ENCODE peak calls at places on chromosomes 4 and X, in seven cellular contexts. One of them, this sample, is unnamed.

GRCh38 chr4:184347251-184348239 is 126.8 kb downstream of the IRF2 start:
- DNase-seq in lung: peak; percentile 47
- DNase-seq in upper lobe of left lung: no peak
- DNase-seq in suprapubic skin: no peak
- DNase-seq in A549: peak; percentile 13
- DNase-seq in right lobe of liver: peak; percentile 69
- DNase-seq in mammary epithelial cell: peak; percentile 74
- DNase-seq in this sample: no peak

GRCh38 chr4:30605616-30606015 is 114.6 kb upstream of the PCDH7 start:
- DNase-seq in lung: no peak
- DNase-seq in upper lobe of left lung: no peak
- DNase-seq in suprapubic skin: no peak
- DNase-seq in A549: no peak
- DNase-seq in right lobe of liver: no peak
- DNase-seq in mammary epithelial cell: no peak
- DNase-seq in this sample: no peak

GRCh38 chr4:134365852-134366251 is 164.3 kb upstream of the PABPC4L start:
- DNase-seq in lung: no peak
- DNase-seq in upper lobe of left lung: no peak
- DNase-seq in suprapubic skin: no peak
- DNase-seq in A549: peak; percentile 30
- DNase-seq in right lobe of liver: no peak
- DNase-seq in mammary epithelial cell: no peak
- DNase-seq in this sample: no peak

GRCh38 chrX:112048707-112049106 is 33.9 kb downstream of the TRPC5 start:
- DNase-seq in lung: no peak
- DNase-seq in upper lobe of left lung: no peak
- DNase-seq in suprapubic skin: no peak
- DNase-seq in A549: no peak
- DNase-seq in right lobe of liver: no peak
- DNase-seq in mammary epithelial cell: no peak
- DNase-seq in this sample: no peak

GRCh38 chr4:118869808-118870342 is 18.8 kb upstream of the SYNPO2 start:
- DNase-seq in lung: no peak
- DNase-seq in upper lobe of left lung: no peak
- DNase-seq in suprapubic skin: no peak
- DNase-seq in A549: no peak
- DNase-seq in right lobe of liver: no peak
- DNase-seq in mammary epithelial cell: peak; percentile 64
- DNase-seq in this sample: no peak

GRCh38 chr4:1815096-1815996 is 22.3 kb downstream of the FGFR3 start:
- DNase-seq in lung: no peak
- DNase-seq in upper lobe of left lung: peak; percentile 72
- DNase-seq in suprapubic skin: no peak
- DNase-seq in A549: no peak
- DNase-seq in right lobe of liver: no peak
- DNase-seq in mammary epithelial cell: no peak
- DNase-seq in this sample: peak; percentile 53

GRCh38 chr4:10098770-10099139 is 17.8 kb downstream of the WDR1 start:
- DNase-seq in lung: no peak
- DNase-seq in upper lobe of left lung: no peak
- DNase-seq in suprapubic skin: no peak
- DNase-seq in A549: no peak
- DNase-seq in right lobe of liver: no peak
- DNase-seq in mammary epithelial cell: peak; percentile 61
- DNase-seq in this sample: no peak

GRCh38 chrX:134377537-134377936 is 82.4 kb upstream of the HPRT1 start:
- DNase-seq in lung: no peak
- DNase-seq in upper lobe of left lung: no peak
- DNase-seq in suprapubic skin: no peak
- DNase-seq in A549: peak; percentile 62
- DNase-seq in right lobe of liver: no peak
- DNase-seq in mammary epithelial cell: peak; percentile 32
- DNase-seq in this sample: no peak

GRCh38 chr4:26058537-26058936 is 144.5 kb downstream of the SMIM20 start:
- DNase-seq in lung: no peak
- DNase-seq in upper lobe of left lung: no peak
- DNase-seq in suprapubic skin: no peak
- DNase-seq in A549: no peak
- DNase-seq in right lobe of liver: no peak
- DNase-seq in mammary epithelial cell: peak; percentile 77
- DNase-seq in this sample: peak; percentile 84

GRCh38 chr4:142124874-142125273 is 488.5 kb downstream of the IL15 start:
- DNase-seq in lung: no peak
- DNase-seq in upper lobe of left lung: no peak
- DNase-seq in suprapubic skin: no peak
- DNase-seq in A549: no peak
- DNase-seq in right lobe of liver: no peak
- DNase-seq in mammary epithelial cell: no peak
- DNase-seq in this sample: no peak

GRCh38 chr4:33226133-33226532 is 2506.0 kb downstream of the PCDH7 start:
- DNase-seq in lung: no peak
- DNase-seq in upper lobe of left lung: no peak
- DNase-seq in suprapubic skin: no peak
- DNase-seq in A549: no peak
- DNase-seq in right lobe of liver: no peak
- DNase-seq in mammary epithelial cell: no peak
- DNase-seq in this sample: no peak

GRCh38 chr4:16893141-16893571 is 5.3 kb downstream of the LDB2 start:
- DNase-seq in lung: no peak
- DNase-seq in upper lobe of left lung: no peak
- DNase-seq in suprapubic skin: no peak
- DNase-seq in A549: no peak
- DNase-seq in right lobe of liver: no peak
- DNase-seq in mammary epithelial cell: no peak
- DNase-seq in this sample: no peak

GRCh38 chr4:39994356-39994755 is 16.6 kb upstream of the PDS5A start:
- DNase-seq in lung: no peak
- DNase-seq in upper lobe of left lung: no peak
- DNase-seq in suprapubic skin: no peak
- DNase-seq in A549: no peak
- DNase-seq in right lobe of liver: no peak
- DNase-seq in mammary epithelial cell: no peak
- DNase-seq in this sample: no peak

GRCh38 chr4:123017636-123018390 is 95.4 kb upstream of the NUDT6 start:
- DNase-seq in lung: no peak
- DNase-seq in upper lobe of left lung: no peak
- DNase-seq in suprapubic skin: no peak
- DNase-seq in A549: peak; percentile 2
- DNase-seq in right lobe of liver: no peak
- DNase-seq in mammary epithelial cell: peak; percentile 11
- DNase-seq in this sample: no peak

GRCh38 chr4:38069271-38069760 is 109.1 kb downstream of the PTTG2 start:
- DNase-seq in lung: peak; percentile 44
- DNase-seq in upper lobe of left lung: no peak
- DNase-seq in suprapubic skin: no peak
- DNase-seq in A549: peak; percentile 71
- DNase-seq in right lobe of liver: no peak
- DNase-seq in mammary epithelial cell: peak; percentile 81
- DNase-seq in this sample: peak; percentile 81

GRCh38 chrX:73855546-73855945 is 292.5 kb downstream of the CHIC1 start:
- DNase-seq in lung: peak; percentile 71
- DNase-seq in upper lobe of left lung: no peak
- DNase-seq in suprapubic skin: no peak
- DNase-seq in A549: peak; percentile 61
- DNase-seq in right lobe of liver: peak; percentile 63
- DNase-seq in mammary epithelial cell: peak; percentile 60
- DNase-seq in this sample: peak; percentile 7

GRCh38 chr4:173518419-173519102 is 11.5 kb downstream of the HAND2 start:
- DNase-seq in lung: no peak
- DNase-seq in upper lobe of left lung: peak; percentile 73
- DNase-seq in suprapubic skin: no peak
- DNase-seq in A549: no peak
- DNase-seq in right lobe of liver: no peak
- DNase-seq in mammary epithelial cell: no peak
- DNase-seq in this sample: no peak

GRCh38 chrX:65596270-65596669 is 61.7 kb upstream of the LAS1L start:
- DNase-seq in lung: no peak
- DNase-seq in upper lobe of left lung: no peak
- DNase-seq in suprapubic skin: no peak
- DNase-seq in A549: no peak
- DNase-seq in right lobe of liver: no peak
- DNase-seq in mammary epithelial cell: peak; percentile 54
- DNase-seq in this sample: no peak

GRCh38 chr4:181968371-181968770 is 274.8 kb upstream of the TENM3 start:
- DNase-seq in lung: no peak
- DNase-seq in upper lobe of left lung: peak; percentile 3
- DNase-seq in suprapubic skin: no peak
- DNase-seq in A549: no peak
- DNase-seq in right lobe of liver: no peak
- DNase-seq in mammary epithelial cell: peak; percentile 77
- DNase-seq in this sample: no peak

GRCh38 chr4:121656269-121656641 is 40.5 kb downstream of the ANXA5 start:
- DNase-seq in lung: peak; percentile 39
- DNase-seq in upper lobe of left lung: no peak
- DNase-seq in suprapubic skin: no peak
- DNase-seq in A549: peak; percentile 69
- DNase-seq in right lobe of liver: no peak
- DNase-seq in mammary epithelial cell: peak; percentile 50
- DNase-seq in this sample: no peak

DNA sequence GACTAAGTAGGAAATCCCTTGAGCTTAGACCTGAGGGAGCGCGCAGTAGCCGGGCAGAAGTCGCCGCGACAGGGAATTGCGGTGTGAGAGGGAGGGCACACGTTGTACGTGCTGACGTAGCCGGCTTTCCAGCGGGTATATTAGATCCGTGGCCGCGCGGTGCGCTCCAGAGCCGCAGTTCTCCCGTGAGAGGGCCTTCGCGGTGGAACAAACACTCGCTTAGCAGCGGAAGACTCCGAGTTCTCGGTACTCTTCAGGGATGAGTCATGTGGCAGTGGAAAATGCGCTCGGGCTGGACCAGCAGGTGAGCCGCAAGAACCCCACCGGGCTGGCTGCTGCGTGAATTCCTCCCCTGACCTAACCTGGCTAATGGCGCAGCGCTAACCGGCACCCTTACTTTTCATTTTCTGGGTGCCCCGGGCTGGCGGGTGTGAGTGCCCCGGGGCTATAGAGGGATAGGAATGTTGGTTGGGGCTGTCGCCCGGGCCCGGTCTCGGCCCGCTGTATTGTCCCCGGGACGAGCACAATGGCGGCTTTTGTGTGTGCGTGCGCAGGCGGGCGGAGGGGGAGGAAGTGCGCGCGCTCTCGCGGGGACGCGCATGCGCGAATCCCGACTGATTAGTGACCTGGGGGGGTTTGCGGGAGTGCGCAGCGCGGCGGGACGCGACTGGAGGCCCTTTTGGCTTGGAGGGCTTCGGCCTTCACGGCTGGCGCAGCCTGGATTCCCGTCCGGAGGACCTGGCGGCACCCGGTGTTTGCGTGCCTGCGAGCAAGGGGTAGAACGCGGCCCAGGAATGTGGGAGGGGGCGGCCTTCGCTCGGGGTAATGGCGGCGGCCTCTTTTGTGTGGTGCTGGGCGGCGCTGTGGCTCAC is at the start of gene DDX3X:
- DNase-seq in lung: peak; percentile 91
- DNase-seq in upper lobe of left lung: peak; percentile 97
- DNase-seq in suprapubic skin: peak; percentile 87
- DNase-seq in A549: peak; percentile 91
- DNase-seq in right lobe of liver: peak; percentile 95
- DNase-seq in mammary epithelial cell: peak; percentile 91
- DNase-seq in this sample: peak; percentile 92
- H3K4me1 ChIP-seq in lung: peaks cover 2% of the 10 kb centered on the region
- H3K4me1 ChIP-seq in upper lobe of left lung: peaks cover 13% of the 10 kb centered on the region
- H3K4me1 ChIP-seq in suprapubic skin: peaks cover 28% of the 10 kb centered on the region
- H3K4me1 ChIP-seq in A549: peaks cover 25% of the 10 kb centered on the region
- H3K4me1 ChIP-seq in right lobe of liver: peaks cover 19% of the 10 kb centered on the region
- H3K4me1 ChIP-seq in mammary epithelial cell: peaks cover 44% of the 10 kb centered on the region
- H3K4me1 ChIP-seq in this sample: peaks cover 24% of the 10 kb centered on the region

GRCh38 chrX:154308108-154308946 is 12.7 kb downstream of the TKTL1 start:
- DNase-seq in lung: peak; percentile 62
- DNase-seq in upper lobe of left lung: no peak
- DNase-seq in suprapubic skin: peak; percentile 78
- DNase-seq in A549: peak; percentile 53
- DNase-seq in right lobe of liver: peak; percentile 58
- DNase-seq in mammary epithelial cell: peak; percentile 21
- DNase-seq in this sample: peak; percentile 46

GRCh38 chrX:154313147-154313546 is 17.6 kb downstream of the TKTL1 start:
- DNase-seq in lung: no peak
- DNase-seq in upper lobe of left lung: no peak
- DNase-seq in suprapubic skin: no peak
- DNase-seq in A549: no peak
- DNase-seq in right lobe of liver: peak; percentile 10
- DNase-seq in mammary epithelial cell: no peak
- DNase-seq in this sample: no peak

GRCh38 chrX:154309041-154309775 is 13.6 kb downstream of the TKTL1 start:
- DNase-seq in lung: no peak
- DNase-seq in upper lobe of left lung: no peak
- DNase-seq in suprapubic skin: no peak
- DNase-seq in A549: no peak
- DNase-seq in right lobe of liver: peak; percentile 31
- DNase-seq in mammary epithelial cell: no peak
- DNase-seq in this sample: no peak

GRCh38 chrX:154312116-154312515 is 16.5 kb downstream of the TKTL1 start:
- DNase-seq in lung: no peak
- DNase-seq in upper lobe of left lung: no peak
- DNase-seq in suprapubic skin: no peak
- DNase-seq in A549: no peak
- DNase-seq in right lobe of liver: peak; percentile 11
- DNase-seq in mammary epithelial cell: no peak
- DNase-seq in this sample: no peak

GRCh38 chrX:154310991-154311541 is 15.5 kb downstream of the TKTL1 start:
- DNase-seq in lung: no peak
- DNase-seq in upper lobe of left lung: no peak
- DNase-seq in suprapubic skin: no peak
- DNase-seq in A549: no peak
- DNase-seq in right lobe of liver: peak; percentile 45
- DNase-seq in mammary epithelial cell: no peak
- DNase-seq in this sample: no peak
- TF ChIP-seq CTCF in lung: no peak
- TF ChIP-seq CTCF in upper lobe of left lung: no peak
- TF ChIP-seq CTCF in suprapubic skin: no peak
- TF ChIP-seq CTCF in A549: no peak
- TF ChIP-seq CTCF in right lobe of liver: no peak
- TF ChIP-seq CTCF in mammary epithelial cell: no peak
- TF ChIP-seq CTCF in this sample: no peak

GRCh38 chr4:93983133-93983532 is 154.6 kb downstream of the ATOH1 start:
- DNase-seq in lung: no peak
- DNase-seq in upper lobe of left lung: no peak
- DNase-seq in suprapubic skin: no peak
- DNase-seq in A549: no peak
- DNase-seq in right lobe of liver: no peak
- DNase-seq in mammary epithelial cell: no peak
- DNase-seq in this sample: no peak
- H3K27ac ChIP-seq in lung: no peak overlapping the region
- H3K27ac ChIP-seq in upper lobe of left lung: no peak overlapping the region
- H3K27ac ChIP-seq in suprapubic skin: no peak overlapping the region
- H3K27ac ChIP-seq in A549: no peak overlapping the region
- H3K27ac ChIP-seq in right lobe of liver: no peak overlapping the region
- H3K27ac ChIP-seq in mammary epithelial cell: no peak overlapping the region
- H3K27ac ChIP-seq in this sample: no peak overlapping the region

DNA sequence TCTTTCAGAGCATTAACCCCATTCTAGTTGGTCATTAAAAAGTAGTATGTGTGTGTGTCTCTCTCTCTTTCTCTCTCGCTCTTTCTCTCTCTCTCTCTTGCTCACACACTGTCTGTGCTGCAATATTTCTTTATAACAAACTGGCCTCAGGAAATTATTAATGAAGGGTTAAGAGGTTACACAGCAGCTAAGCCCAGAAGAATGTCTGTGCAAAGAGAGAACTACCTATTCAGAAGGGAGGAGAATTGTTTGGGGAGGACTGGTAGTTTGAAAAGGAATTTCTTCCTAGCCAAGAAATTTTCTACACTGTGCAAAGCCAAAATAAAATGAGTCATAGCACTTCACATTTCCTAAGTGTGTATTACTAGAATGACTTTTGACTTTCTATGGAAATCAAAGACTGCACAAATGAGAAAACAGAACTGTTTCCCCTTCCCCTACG is 22.2 kb downstream of the PDGFC start:
- DNase-seq in lung: no peak
- DNase-seq in upper lobe of left lung: no peak
- DNase-seq in suprapubic skin: no peak
- DNase-seq in A549: peak; percentile 83
- DNase-seq in right lobe of liver: no peak
- DNase-seq in mammary epithelial cell: peak; percentile 86
- DNase-seq in this sample: no peak
- H3K4me1 ChIP-seq in lung: no peaks in the 10 kb centered on the region
- H3K4me1 ChIP-seq in upper lobe of left lung: no peaks in the 10 kb centered on the region
- H3K4me1 ChIP-seq in suprapubic skin: peaks cover 46% of the 10 kb centered on the region
- H3K4me1 ChIP-seq in A549: peaks cover 58% of the 10 kb centered on the region
- H3K4me1 ChIP-seq in right lobe of liver: peaks cover 40% of the 10 kb centered on the region
- H3K4me1 ChIP-seq in mammary epithelial cell: peaks cover 50% of the 10 kb centered on the region
- H3K4me1 ChIP-seq in this sample: peaks cover 69% of the 10 kb centered on the region

This sample was measured in pancreas.